ENCODE peak calls at places on chromosomes 12 and 14, in ten cellular contexts. B, K, S, G, Z, T, Q, E, N and L are unnamed samples.

GRCh38 chr12:78088391-78088832 is 257.7 kb downstream of the NAV3 start:
- DNase-seq in Q (no peak), T (no peak), S (no peak), B (peak; percentile 1), G (no peak), K (no peak), Z (no peak), E (no peak), N (no peak), L (no peak)

GRCh38 chr12:41409628-41410027 is 221.5 kb downstream of the PDZRN4 start:
- DNase-seq in E (no peak), G (no peak), S (no peak), Q (no peak), B (no peak), T (no peak), N (no peak), K (no peak), Z (no peak), L (no peak)

GRCh38 chr12:10184261-10184843 is 5.5 kb downstream of the TMEM52B start:
- DNase-seq in T (no peak), S (no peak), N (no peak), Q (no peak), K (no peak), G (no peak), Z (no peak), B (no peak), E (no peak), L (no peak)

GRCh38 chr14:55523321-55523720 is 56.7 kb upstream of the KTN1 start:
- DNase-seq in Z (no peak), Q (no peak), T (no peak), N (no peak), K (no peak), E (no peak), S (no peak), G (no peak), B (no peak), L (no peak)

GRCh38 chr14:85195872-85196477 is 334.0 kb upstream of the FLRT2 start:
- DNase-seq in Q (no peak), Z (no peak), K (no peak), E (peak; percentile 16), S (no peak), N (no peak), T (no peak), G (no peak), B (peak; percentile 16), L (peak; percentile 4)

GRCh38 chr14:59629384-59630158 is 53.0 kb upstream of the CCDC175 start:
- DNase-seq in G (no peak), K (no peak), S (no peak), E (no peak), Z (no peak), B (no peak), T (no peak), N (no peak), Q (no peak), L (no peak)

GRCh38 chr14:97021001-97021400 is 223.8 kb downstream of the VRK1 start:
- DNase-seq in S (no peak), E (peak; percentile 46), B (no peak), T (no peak), K (no peak), Z (no peak), G (no peak), N (no peak), Q (no peak), L (peak; percentile 3)

GRCh38 chr14:93030761-93031160 is 85.0 kb downstream of the ITPK1 start:
- DNase-seq in N (no peak), E (no peak), T (no peak), B (no peak), Z (no peak), Q (no peak), K (no peak), S (no peak), G (no peak), L (no peak)

GRCh38 chr12:52950553-52950952 is 1.6 kb downstream of the KRT18 start:
- DNase-seq in B (no peak), G (no peak), K (no peak), E (no peak), Z (no peak), N (no peak), Q (no peak), T (no peak), S (no peak), L (no peak)

GRCh38 chr12:52951126-52951525 is 2.2 kb downstream of the KRT18 start:
- DNase-seq in Q (no peak), B (no peak), E (no peak), S (no peak), Z (no peak), G (no peak), K (no peak), N (no peak), T (no peak), L (no peak)

GRCh38 chr12:52952082-52952801 is 3.3 kb downstream of the KRT18 start:
- DNase-seq in T (no peak), N (no peak), S (no peak), K (peak; percentile 70), B (no peak), G (peak; percentile 39), Z (peak; percentile 63), Q (no peak), E (peak; percentile 60), L (no peak)

GRCh38 chr12:52951640-52952039 is 2.7 kb downstream of the KRT18 start:
- DNase-seq in K (no peak), B (no peak), Q (no peak), Z (no peak), S (no peak), N (no peak), T (no peak), E (no peak), G (no peak), L (no peak)

DNA sequence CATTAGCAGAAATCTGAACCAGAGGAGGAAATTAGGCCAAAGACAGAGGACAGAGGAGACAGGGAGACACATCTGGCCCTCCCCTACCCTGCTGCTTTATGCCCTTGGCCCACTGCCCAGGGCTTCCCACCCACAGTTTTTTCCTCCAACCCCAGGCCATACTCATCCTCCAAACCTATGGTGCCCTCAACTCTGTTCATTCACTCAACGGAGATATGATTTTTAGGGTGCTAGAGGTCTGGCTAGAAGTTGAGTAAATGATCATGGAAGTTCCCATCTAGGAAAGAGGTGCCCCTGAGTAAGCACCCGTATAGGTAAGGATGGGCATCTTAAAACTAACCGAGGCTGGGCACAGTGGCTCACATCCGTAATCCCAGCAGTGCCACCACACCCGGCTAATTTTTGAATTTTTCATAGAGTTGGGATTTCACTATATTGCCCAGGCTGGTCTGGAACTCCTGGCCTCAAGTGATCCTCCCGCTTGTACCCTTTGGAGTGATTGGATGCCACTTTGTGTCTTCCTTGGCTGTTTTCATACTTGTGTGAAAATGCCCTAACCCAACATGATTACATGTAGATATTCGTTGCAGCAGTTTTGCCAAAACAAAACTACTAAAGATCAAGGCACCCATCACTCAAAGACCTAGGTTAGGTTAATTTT is 4.4 kb downstream of the KRT18 start:
- DNase-seq in B (no peak), T (no peak), Q (no peak), K (no peak), E (no peak), S (no peak), G (no peak), N (no peak), Z (no peak), L (no peak)
- TF ChIP-seq POLR2A in B (peak; percentile 29), T (no peak), Q (no peak), K (no peak), E (no peak), S (no peak), G (no peak), N (no peak), Z (no peak), L (no peak)

GRCh38 chr12:57522887-57523705 is 472 bp downstream of the MBD6 start:
- DNase-seq in G (peak; percentile 77), Q (peak; percentile 43), K (peak; percentile 54), S (no peak), T (peak; percentile 94), E (peak; percentile 57), B (no peak), Z (peak; percentile 48), N (no peak), L (peak; percentile 83)
- TF ChIP-seq POLR2A in G (no peak), Q (no peak), K (peak; percentile 5), S (no peak), T (peak; percentile 9), E (no peak), B (peak; percentile 78), Z (peak; percentile 59), N (no peak), L (peak; percentile 25)

GRCh38 chr12:95548539-95549391 is 2.5 kb downstream of the USP44 start:
- DNase-seq in K (peak; percentile 56), E (peak; percentile 70), B (peak; percentile 51), Z (peak; percentile 43), N (peak; percentile 59), T (peak; percentile 89), S (no peak), Q (peak; percentile 43), G (peak; percentile 46), L (peak; percentile 72)

GRCh38 chr12:95549392-95550084 is 1.7 kb downstream of the USP44 start:
- DNase-seq in Z (no peak), N (no peak), Q (no peak), B (no peak), T (no peak), G (no peak), E (no peak), K (peak; percentile 19), S (no peak), L (no peak)

GRCh38 chr12:95551913-95552516 is 739 bp upstream of the USP44 start:
- DNase-seq in E (no peak), T (no peak), K (no peak), N (no peak), Q (no peak), G (no peak), Z (no peak), B (no peak), S (no peak), L (no peak)

GRCh38 chr12:95553202-95553943 is 2.1 kb upstream of the USP44 start:
- DNase-seq in K (no peak), G (no peak), B (no peak), N (no peak), S (no peak), Z (no peak), E (no peak), Q (no peak), T (no peak), L (no peak)

GRCh38 chr12:95551305-95551704 is at the start of gene USP44:
- DNase-seq in K (no peak), S (no peak), Q (no peak), Z (no peak), B (no peak), N (no peak), T (no peak), G (no peak), E (no peak), L (no peak)
- TF ChIP-seq POLR2A in K (no peak), S (no peak), Q (no peak), Z (no peak), B (no peak), N (no peak), T (no peak), G (no peak), E (no peak), L (no peak)

GRCh38 chr14:68473794-68474193 is 319.1 kb downstream of the ZFP36L1 start:
- DNase-seq in Q (no peak), G (no peak), Z (no peak), B (no peak), K (no peak), S (no peak), N (no peak), T (no peak), E (no peak), L (peak; percentile 34)

GRCh38 chr14:68475802-68476201 is 317.1 kb downstream of the ZFP36L1 start:
- DNase-seq in G (no peak), B (no peak), Z (no peak), N (no peak), T (no peak), K (no peak), E (no peak), S (no peak), Q (no peak), L (no peak)

GRCh38 chr14:68474741-68475140 is 318.1 kb downstream of the ZFP36L1 start:
- DNase-seq in S (no peak), K (no peak), B (no peak), Z (peak; percentile 30), N (no peak), E (no peak), Q (no peak), G (no peak), T (no peak), L (no peak)

GRCh38 chr14:68476965-68477455 is 315.9 kb downstream of the ZFP36L1 start:
- DNase-seq in K (no peak), Q (no peak), N (no peak), T (no peak), G (no peak), S (no peak), Z (no peak), E (no peak), B (no peak), L (no peak)

GRCh38 chr14:68476212-68476964 is 316.5 kb downstream of the ZFP36L1 start:
- DNase-seq in K (peak; percentile 35), E (no peak), G (peak; percentile 66), S (no peak), B (no peak), Z (no peak), N (no peak), Q (peak; percentile 79), T (peak; percentile 89), L (peak; percentile 62)
- TF ChIP-seq POLR2A in K (no peak), E (no peak), G (no peak), S (no peak), B (no peak), Z (no peak), N (no peak), Q (no peak), T (no peak), L (no peak)